ENCODE peak calls at places on chromosomes 12 and 14, in four cellular contexts. One of them, this sample, is unnamed.

GRCh38 chr14:39668449-39668848 is 236.2 kb upstream of the FBXO33 start:
- DNase-seq in AG10803: no peak
- DNase-seq in AG09319: no peak
- DNase-seq in CD8-positive, alpha-beta memory T cell: no peak
- DNase-seq in this sample: no peak

GRCh38 chr12:13530966-13531365 is 334.4 kb downstream of the EMP1 start:
- DNase-seq in AG10803: no peak
- DNase-seq in AG09319: no peak
- DNase-seq in CD8-positive, alpha-beta memory T cell: no peak
- DNase-seq in this sample: no peak

GRCh38 chr12:40560848-40561247 is 131.4 kb upstream of the CNTN1 start:
- DNase-seq in AG10803: no peak
- DNase-seq in AG09319: no peak
- DNase-seq in CD8-positive, alpha-beta memory T cell: no peak
- DNase-seq in this sample: no peak

GRCh38 chr12:88922816-88923215 is 342.5 kb upstream of the KITLG start:
- DNase-seq in AG10803: peak
- DNase-seq in AG09319: no peak
- DNase-seq in CD8-positive, alpha-beta memory T cell: no peak
- DNase-seq in this sample: no peak

GRCh38 chr14:24416254-24416931 is 13.1 kb downstream of the CBLN3 start:
- DNase-seq in AG10803: no peak
- DNase-seq in AG09319: no peak
- DNase-seq in CD8-positive, alpha-beta memory T cell: no peak
- DNase-seq in this sample: no peak

GRCh38 chr14:64504310-64504896 is at the start of gene ZBTB1:
- DNase-seq in AG10803: peak
- DNase-seq in AG09319: peak
- DNase-seq in CD8-positive, alpha-beta memory T cell: peak
- DNase-seq in this sample: peak

GRCh38 chr12:79655036-79655435 is 35.7 kb downstream of the PAWR start:
- DNase-seq in AG10803: no peak
- DNase-seq in AG09319: no peak
- DNase-seq in CD8-positive, alpha-beta memory T cell: no peak
- DNase-seq in this sample: no peak

GRCh38 chr14:94646481-94646880 is 34.3 kb downstream of the SERPINA3 start:
- DNase-seq in AG10803: peak
- DNase-seq in AG09319: no peak
- DNase-seq in CD8-positive, alpha-beta memory T cell: no peak
- DNase-seq in this sample: no peak

GRCh38 chr12:90940872-90941499 is 14.0 kb downstream of the CCER1 start:
- DNase-seq in AG10803: peak
- DNase-seq in AG09319: no peak
- DNase-seq in CD8-positive, alpha-beta memory T cell: no peak
- DNase-seq in this sample: no peak

GRCh38 chr14:96662116-96662901 is 134.9 kb upstream of the VRK1 start:
- DNase-seq in AG10803: no peak
- DNase-seq in AG09319: no peak
- DNase-seq in CD8-positive, alpha-beta memory T cell: no peak
- DNase-seq in this sample: no peak

GRCh38 chr12:66441905-66442559 is 139.7 kb downstream of the HELB start:
- DNase-seq in AG10803: no peak
- DNase-seq in AG09319: no peak
- DNase-seq in CD8-positive, alpha-beta memory T cell: no peak
- DNase-seq in this sample: no peak